ENCODE peak calls at places on chromosomes 5 and 9, in four cellular contexts. H is omental fat pad, W is right lobe of liver, N is fibroblast of lung. J is an unnamed sample.

GRCh38 chr5:78650562-78650930 is 2.0 kb upstream of the LHFPL2 start:
- DNase-seq in W (no peak), N (no peak), H (no peak), J (no peak)

GRCh38 chr9:15513335-15513734 is 2.6 kb upstream of the PSIP1 start:
- DNase-seq in N (peak), H (no peak), W (no peak), J (no peak)

GRCh38 chr9:87080512-87081225 is 133.4 kb upstream of the GAS1 start:
- DNase-seq in W (no peak), N (peak), H (no peak), J (no peak)

GRCh38 chr5:78627175-78627574 is 21.4 kb downstream of the LHFPL2 start:
- DNase-seq in H (no peak), W (no peak), N (peak), J (no peak)

GRCh38 chr9:86135374-86135773 is 36.0 kb upstream of the GOLM1 start:
- DNase-seq in W (no peak), H (no peak), N (no peak), J (no peak)

GRCh38 chr5:76209297-76209696 is 126.1 kb downstream of the SV2C start:
- DNase-seq in H (no peak), N (no peak), W (no peak), J (no peak)

GRCh38 chr9:35335164-35335563 is 154.7 kb upstream of the RUSC2 start:
- DNase-seq in W (no peak), H (no peak), N (no peak), J (no peak)

GRCh38 chr9:135129137-135129695 is 41.7 kb downstream of the OLFM1 start:
- DNase-seq in H (no peak), N (no peak), W (no peak), J (no peak)

GRCh38 chr5:1192971-1193590 is 8.3 kb upstream of the SLC6A19 start:
- DNase-seq in H (no peak), W (no peak), N (no peak), J (no peak)

GRCh38 chr5:72845889-72846288 is 29.4 kb downstream of the TNPO1 start:
- DNase-seq in W (no peak), N (no peak), H (no peak), J (no peak)

GRCh38 chr5:91927439-91927838 is 544.3 kb upstream of the ARRDC3 start:
- DNase-seq in W (no peak), H (no peak), N (no peak), J (no peak)

GRCh38 chr9:123089790-123090189 is 56.3 kb downstream of the GPR21 start:
- DNase-seq in N (no peak), W (no peak), H (no peak), J (no peak)

GRCh38 chr9:123093141-123093540 is 59.7 kb downstream of the GPR21 start:
- DNase-seq in N (no peak), W (no peak), H (no peak), J (no peak)

GRCh38 chr9:123090956-123091355 is 57.5 kb downstream of the GPR21 start:
- DNase-seq in N (no peak), W (no peak), H (no peak), J (no peak)

GRCh38 chr9:123090198-123090896 is 56.9 kb downstream of the GPR21 start:
- DNase-seq in H (no peak), N (no peak), W (no peak), J (no peak)

DNA sequence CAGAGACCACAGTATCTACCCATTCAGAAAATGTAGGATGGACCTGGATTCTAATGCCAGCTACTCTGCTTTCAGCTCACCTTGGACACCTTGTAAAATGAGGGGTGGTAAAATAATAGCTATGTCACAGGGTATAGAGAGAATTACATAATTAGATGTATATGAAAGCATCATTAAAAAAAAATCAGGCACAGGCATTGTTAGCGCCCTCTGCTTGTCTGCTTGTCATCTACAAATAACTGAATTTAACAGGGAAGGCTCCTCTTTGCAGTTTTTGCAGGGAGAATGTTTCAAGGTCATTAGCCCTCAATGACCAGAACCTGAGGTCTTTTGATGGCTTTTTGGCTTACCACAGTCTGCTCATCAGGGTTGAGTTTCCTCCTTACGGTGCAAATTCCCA is 58.0 kb downstream of the GPR21 start:
- DNase-seq in H (no peak), W (no peak), N (no peak), J (no peak)
- TF ChIP-seq CTCF in H (no peak), W (no peak), N (no peak), J (no peak)

DNA sequence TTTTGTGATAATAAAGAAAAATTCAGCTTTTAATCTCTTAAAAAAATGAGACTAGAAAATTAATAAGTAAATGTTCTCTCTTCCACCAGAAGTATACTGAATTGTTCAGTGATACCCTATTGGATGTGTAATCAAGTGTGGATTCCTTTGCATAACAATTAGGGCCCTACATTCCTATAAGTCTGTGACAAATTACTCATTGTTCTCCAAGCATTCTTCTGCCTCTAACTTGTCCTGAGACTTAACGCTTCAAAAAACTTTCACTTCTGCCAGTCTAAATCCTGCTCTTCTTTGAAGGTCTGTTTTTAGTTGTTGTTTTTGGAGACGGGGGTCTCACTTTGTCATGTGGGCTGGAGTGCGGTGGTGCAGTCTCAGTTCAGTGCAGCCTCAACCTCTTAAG is 9.2 kb upstream of the DDX46 start:
- DNase-seq in W (no peak), N (no peak), H (no peak), J (no peak)
- TF ChIP-seq CTCF in W (no peak), N (no peak), H (no peak), J (no peak)

GRCh38 chr5:96175090-96175489 is 213.4 kb upstream of the ELL2 start:
- DNase-seq in W (no peak), H (no peak), N (no peak), J (no peak)
- TF ChIP-seq CTCF in W (peak), H (no peak), N (no peak), J (peak)

GRCh38 chr5:157308826-157309465 is 43.0 kb downstream of the CYFIP2 start:
- DNase-seq in N (no peak), W (no peak), H (no peak), J (no peak)
- TF ChIP-seq CTCF in N (no peak), W (peak), H (no peak), J (no peak)

DNA sequence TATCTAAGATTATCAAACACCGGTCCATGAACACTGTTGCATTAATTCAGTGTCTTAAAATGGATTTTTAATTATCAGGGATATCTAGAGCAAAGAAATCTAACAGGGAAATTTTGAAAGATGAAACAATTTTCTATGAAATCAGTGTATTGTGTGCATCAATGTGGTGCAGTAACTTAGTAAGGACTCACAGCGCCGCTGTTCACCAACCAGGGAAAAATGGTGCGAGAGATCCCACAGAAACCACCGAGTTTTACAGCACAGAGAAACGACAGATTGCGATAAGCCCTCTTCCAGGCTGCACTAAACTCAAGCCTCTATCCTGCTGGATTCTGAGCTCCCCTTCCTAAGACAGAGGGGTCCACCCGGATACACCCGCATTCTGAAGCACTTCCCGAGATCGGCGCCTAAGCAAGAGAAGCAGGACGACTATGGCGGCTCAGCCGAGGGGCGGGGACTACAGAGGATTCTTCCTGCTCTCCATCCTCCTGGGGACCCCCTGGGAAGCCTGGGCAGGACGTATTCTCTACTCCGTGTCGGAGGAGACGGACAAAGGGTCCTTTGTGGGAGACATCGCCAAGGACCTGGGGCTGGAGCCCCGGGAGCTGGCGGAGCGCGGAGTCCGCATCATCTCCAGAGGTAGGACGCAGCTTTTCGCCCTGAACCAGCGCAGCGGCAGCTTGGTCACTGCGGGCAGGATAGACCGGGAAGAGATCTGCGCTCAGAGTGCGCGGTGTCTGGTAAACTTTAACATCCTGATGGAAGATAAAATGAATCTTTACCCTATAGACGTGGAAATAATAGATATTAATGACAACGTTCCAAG is at the start of gene PCDHGA7:
- DNase-seq in W (no peak), H (no peak), N (peak), J (no peak)
- TF ChIP-seq CTCF in W (peak), H (no peak), N (peak), J (no peak)

DNA sequence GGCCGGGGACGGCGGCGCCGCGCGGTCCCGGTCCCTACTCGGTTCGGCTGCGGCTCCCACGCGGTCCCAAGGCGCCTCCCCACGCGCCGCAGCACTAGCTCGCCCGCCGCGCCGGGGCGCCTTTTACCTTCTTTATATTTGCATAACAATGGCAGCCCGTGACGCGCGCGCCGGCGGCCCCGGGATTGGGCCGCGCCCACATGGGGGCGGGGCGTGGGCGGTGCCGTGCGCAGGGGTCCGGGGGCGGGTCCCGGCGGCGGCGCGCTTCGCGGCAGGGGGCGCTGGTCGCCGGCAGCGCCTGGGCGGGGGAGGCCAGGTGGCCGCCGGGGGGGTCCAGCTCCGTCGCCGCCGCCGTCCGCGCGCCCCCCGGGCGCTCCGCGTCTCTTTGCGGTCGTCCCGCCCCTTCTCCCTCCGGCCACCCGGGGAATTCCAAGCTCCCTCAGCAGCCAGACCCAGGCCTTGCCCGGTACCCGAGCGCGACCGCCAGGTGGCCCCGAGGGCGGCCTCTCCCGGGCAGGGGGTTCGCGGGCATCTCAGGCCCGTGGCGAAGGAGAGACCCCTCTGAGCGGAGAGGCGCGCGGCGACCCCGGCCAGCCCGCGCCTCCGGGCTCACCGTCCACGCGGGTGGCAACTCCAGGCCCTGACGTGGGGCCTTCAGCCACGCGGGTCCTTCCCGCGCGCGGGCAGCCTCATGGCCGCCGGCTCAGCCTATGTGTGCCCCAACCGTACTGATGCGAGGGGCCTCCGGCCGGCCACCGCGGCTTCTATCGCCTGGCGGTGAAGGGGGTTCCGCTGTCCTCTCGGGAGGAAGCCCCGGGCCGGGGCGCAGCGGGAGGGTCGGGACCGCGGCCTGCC is at the start of gene NRARP:
- DNase-seq in H (peak), N (peak), W (peak), J (peak)
- TF ChIP-seq CTCF in H (no peak), N (peak), W (peak), J (peak)

J was measured in mesothelial cell of epicardium.